ENCODE peak calls at places on chromosomes 2 and 18, in nine cellular contexts. One of them, this sample, is unnamed.
A peak's percentile ranks its signal among the peaks of the same experiment; 100 is the strongest.

GRCh38 chr2:57204364-57204763 is 842.2 kb upstream of the VRK2 start:
- DNase-seq in lung: no peak
- DNase-seq in GM23338: no peak
- DNase-seq in neural progenitor cell: peak; percentile 6
- DNase-seq in ascending aorta: no peak
- DNase-seq in adrenal gland: no peak
- DNase-seq in fibroblast of lung: no peak
- DNase-seq in RWPE2: no peak
- DNase-seq in BE2C: no peak
- DNase-seq in this sample: no peak

GRCh38 chr18:80112623-80113248 is 3.7 kb downstream of the ADNP2 start:
- DNase-seq in lung: no peak
- DNase-seq in GM23338: no peak
- DNase-seq in neural progenitor cell: no peak
- DNase-seq in ascending aorta: no peak
- DNase-seq in adrenal gland: no peak
- DNase-seq in fibroblast of lung: no peak
- DNase-seq in RWPE2: no peak
- DNase-seq in BE2C: no peak
- DNase-seq in this sample: no peak

GRCh38 chr2:236112466-236112865 is 55.7 kb downstream of the GBX2 start:
- DNase-seq in lung: no peak
- DNase-seq in GM23338: no peak
- DNase-seq in neural progenitor cell: no peak
- DNase-seq in ascending aorta: no peak
- DNase-seq in adrenal gland: no peak
- DNase-seq in fibroblast of lung: no peak
- DNase-seq in RWPE2: no peak
- DNase-seq in BE2C: no peak
- DNase-seq in this sample: no peak

GRCh38 chr2:203328735-203329549 is 748 bp downstream of the ABI2 start:
- DNase-seq in lung: peak; percentile 32
- DNase-seq in GM23338: peak; percentile 72
- DNase-seq in neural progenitor cell: peak; percentile 74
- DNase-seq in ascending aorta: peak; percentile 74
- DNase-seq in adrenal gland: peak; percentile 26
- DNase-seq in fibroblast of lung: peak; percentile 17
- DNase-seq in RWPE2: no peak
- DNase-seq in BE2C: peak; percentile 51
- DNase-seq in this sample: peak; percentile 71

GRCh38 chr2:66563473-66563872 is 128.5 kb downstream of the MEIS1 start:
- DNase-seq in lung: no peak
- DNase-seq in GM23338: no peak
- DNase-seq in neural progenitor cell: no peak
- DNase-seq in ascending aorta: no peak
- DNase-seq in adrenal gland: no peak
- DNase-seq in fibroblast of lung: no peak
- DNase-seq in RWPE2: no peak
- DNase-seq in BE2C: no peak
- DNase-seq in this sample: no peak

GRCh38 chr2:146748046-146748445 is 1096.8 kb upstream of the ACVR2A start:
- DNase-seq in lung: no peak
- DNase-seq in GM23338: no peak
- DNase-seq in neural progenitor cell: peak; percentile 13
- DNase-seq in ascending aorta: no peak
- DNase-seq in adrenal gland: no peak
- DNase-seq in fibroblast of lung: no peak
- DNase-seq in RWPE2: no peak
- DNase-seq in BE2C: no peak
- DNase-seq in this sample: no peak

GRCh38 chr2:74860079-74860478 is 26.2 kb downstream of the HK2 start:
- DNase-seq in lung: no peak
- DNase-seq in GM23338: no peak
- DNase-seq in neural progenitor cell: no peak
- DNase-seq in ascending aorta: no peak
- DNase-seq in adrenal gland: no peak
- DNase-seq in fibroblast of lung: no peak
- DNase-seq in RWPE2: no peak
- DNase-seq in BE2C: no peak
- DNase-seq in this sample: no peak

GRCh38 chr2:15107137-15107536 is 454.0 kb downstream of the NBAS start:
- DNase-seq in lung: no peak
- DNase-seq in GM23338: no peak
- DNase-seq in neural progenitor cell: no peak
- DNase-seq in ascending aorta: no peak
- DNase-seq in adrenal gland: no peak
- DNase-seq in fibroblast of lung: no peak
- DNase-seq in RWPE2: no peak
- DNase-seq in BE2C: no peak
- DNase-seq in this sample: no peak

GRCh38 chr2:2933421-2933820 is 444.2 kb downstream of the EIPR1 start:
- DNase-seq in lung: no peak
- DNase-seq in GM23338: no peak
- DNase-seq in neural progenitor cell: peak; percentile 88
- DNase-seq in ascending aorta: no peak
- DNase-seq in adrenal gland: no peak
- DNase-seq in fibroblast of lung: no peak
- DNase-seq in RWPE2: no peak
- DNase-seq in BE2C: peak; percentile 76
- DNase-seq in this sample: no peak

GRCh38 chr18:13521418-13521817 is 204.9 kb downstream of the FAM210A start:
- DNase-seq in lung: no peak
- DNase-seq in GM23338: no peak
- DNase-seq in neural progenitor cell: no peak
- DNase-seq in ascending aorta: peak; percentile 53
- DNase-seq in adrenal gland: no peak
- DNase-seq in fibroblast of lung: no peak
- DNase-seq in RWPE2: no peak
- DNase-seq in BE2C: no peak
- DNase-seq in this sample: no peak

GRCh38 chr2:217142649-217143266 is 282.9 kb upstream of the TNP1 start:
- DNase-seq in lung: no peak
- DNase-seq in GM23338: peak; percentile 75
- DNase-seq in neural progenitor cell: peak; percentile 41
- DNase-seq in ascending aorta: no peak
- DNase-seq in adrenal gland: no peak
- DNase-seq in fibroblast of lung: no peak
- DNase-seq in RWPE2: no peak
- DNase-seq in BE2C: peak; percentile 79
- DNase-seq in this sample: peak; percentile 77

GRCh38 chr2:101150306-101151140 is 659 bp downstream of the TBC1D8 start:
- DNase-seq in lung: no peak
- DNase-seq in GM23338: peak; percentile 57
- DNase-seq in neural progenitor cell: peak; percentile 66
- DNase-seq in ascending aorta: no peak
- DNase-seq in adrenal gland: peak; percentile 20
- DNase-seq in fibroblast of lung: no peak
- DNase-seq in RWPE2: no peak
- DNase-seq in BE2C: peak; percentile 25
- DNase-seq in this sample: peak; percentile 39

GRCh38 chr2:27309651-27310050 is 1.4 kb upstream of the UCN start:
- DNase-seq in lung: no peak
- DNase-seq in GM23338: no peak
- DNase-seq in neural progenitor cell: no peak
- DNase-seq in ascending aorta: no peak
- DNase-seq in adrenal gland: no peak
- DNase-seq in fibroblast of lung: no peak
- DNase-seq in RWPE2: no peak
- DNase-seq in BE2C: no peak
- DNase-seq in this sample: no peak

GRCh38 chr2:21038403-21039073 is 5.3 kb downstream of the APOB start:
- DNase-seq in lung: peak; percentile 39
- DNase-seq in GM23338: no peak
- DNase-seq in neural progenitor cell: no peak
- DNase-seq in ascending aorta: peak; percentile 71
- DNase-seq in adrenal gland: no peak
- DNase-seq in fibroblast of lung: peak; percentile 41
- DNase-seq in RWPE2: no peak
- DNase-seq in BE2C: no peak
- DNase-seq in this sample: no peak

GRCh38 chr2:101478561-101479001 is 3.7 kb upstream of the RFX8 start:
- DNase-seq in lung: no peak
- DNase-seq in GM23338: peak; percentile 46
- DNase-seq in neural progenitor cell: no peak
- DNase-seq in ascending aorta: no peak
- DNase-seq in adrenal gland: no peak
- DNase-seq in fibroblast of lung: peak; percentile 33
- DNase-seq in RWPE2: no peak
- DNase-seq in BE2C: no peak
- DNase-seq in this sample: no peak

GRCh38 chr18:49608892-49609291 is 47.0 kb downstream of the LIPG start:
- DNase-seq in lung: no peak
- DNase-seq in GM23338: no peak
- DNase-seq in neural progenitor cell: no peak
- DNase-seq in ascending aorta: no peak
- DNase-seq in adrenal gland: no peak
- DNase-seq in fibroblast of lung: no peak
- DNase-seq in RWPE2: no peak
- DNase-seq in BE2C: no peak
- DNase-seq in this sample: no peak

GRCh38 chr18:62182220-62182619 is 4.6 kb downstream of the PIGN start:
- DNase-seq in lung: no peak
- DNase-seq in GM23338: no peak
- DNase-seq in neural progenitor cell: no peak
- DNase-seq in ascending aorta: no peak
- DNase-seq in adrenal gland: no peak
- DNase-seq in fibroblast of lung: no peak
- DNase-seq in RWPE2: no peak
- DNase-seq in BE2C: no peak
- DNase-seq in this sample: no peak

GRCh38 chr18:62189208-62189607 is 2.2 kb downstream of the RELCH start:
- DNase-seq in lung: no peak
- DNase-seq in GM23338: no peak
- DNase-seq in neural progenitor cell: no peak
- DNase-seq in ascending aorta: no peak
- DNase-seq in adrenal gland: no peak
- DNase-seq in fibroblast of lung: no peak
- DNase-seq in RWPE2: no peak
- DNase-seq in BE2C: no peak
- DNase-seq in this sample: no peak

GRCh38 chr18:62186656-62187542 is at the start of the genes PIGN and RELCH:
- DNase-seq in lung: peak; percentile 98
- DNase-seq in GM23338: peak; percentile 100
- DNase-seq in neural progenitor cell: peak; percentile 99
- DNase-seq in ascending aorta: peak; percentile 99
- DNase-seq in adrenal gland: peak; percentile 99
- DNase-seq in fibroblast of lung: peak; percentile 99
- DNase-seq in RWPE2: peak; percentile 94
- DNase-seq in BE2C: peak; percentile 87
- DNase-seq in this sample: peak; percentile 98

GRCh38 chr18:62183578-62184195 is 3.2 kb downstream of the PIGN start:
- DNase-seq in lung: peak; percentile 31
- DNase-seq in GM23338: peak; percentile 71
- DNase-seq in neural progenitor cell: peak; percentile 60
- DNase-seq in ascending aorta: no peak
- DNase-seq in adrenal gland: no peak
- DNase-seq in fibroblast of lung: peak; percentile 77
- DNase-seq in RWPE2: no peak
- DNase-seq in BE2C: peak; percentile 11
- DNase-seq in this sample: peak; percentile 55

GRCh38 chr18:62187543-62188378 is 706 bp downstream of the RELCH start:
- DNase-seq in lung: peak; percentile 32
- DNase-seq in GM23338: peak; percentile 68
- DNase-seq in neural progenitor cell: peak; percentile 64
- DNase-seq in ascending aorta: peak; percentile 65
- DNase-seq in adrenal gland: peak; percentile 29
- DNase-seq in fibroblast of lung: peak; percentile 21
- DNase-seq in RWPE2: peak; percentile 38
- DNase-seq in BE2C: peak; percentile 9
- DNase-seq in this sample: peak; percentile 46
- H3K4me1 ChIP-seq in lung: peaks cover 5% of the 10 kb centered on the region
- H3K4me1 ChIP-seq in GM23338: peaks cover 16% of the 10 kb centered on the region
- H3K4me1 ChIP-seq in neural progenitor cell: peaks cover 20% of the 10 kb centered on the region
- H3K4me1 ChIP-seq in ascending aorta: no peaks in the 10 kb centered on the region
- H3K4me1 ChIP-seq in adrenal gland: peaks cover 54% of the 10 kb centered on the region
- H3K4me1 ChIP-seq in fibroblast of lung: no peaks in the 10 kb centered on the region
- H3K4me1 ChIP-seq in RWPE2: peaks cover 12% of the 10 kb centered on the region
- H3K4me1 ChIP-seq in BE2C: no peaks in the 10 kb centered on the region
- H3K4me1 ChIP-seq in this sample: peaks cover 24% of the 10 kb centered on the region

DNA sequence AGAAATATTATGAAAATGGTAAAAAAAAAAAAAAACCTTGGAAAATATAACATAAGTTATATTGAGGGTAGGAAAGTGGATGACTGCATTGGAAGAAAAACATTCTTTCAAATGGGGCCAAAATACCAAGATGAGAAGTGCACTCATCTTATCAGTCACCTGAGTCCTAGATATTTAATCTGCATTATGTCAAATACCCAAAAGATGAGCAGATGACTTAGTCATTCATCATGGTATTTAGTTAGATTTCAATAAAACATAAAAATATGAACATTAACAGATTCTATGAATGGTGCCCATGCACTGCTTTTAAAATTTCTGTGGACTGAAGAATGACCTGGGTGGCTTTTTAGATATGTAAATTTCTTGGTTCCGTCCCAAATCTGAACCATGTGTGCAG is 56.9 kb downstream of the HNMT start:
- DNase-seq in lung: no peak
- DNase-seq in GM23338: no peak
- DNase-seq in neural progenitor cell: no peak
- DNase-seq in ascending aorta: no peak
- DNase-seq in adrenal gland: no peak
- DNase-seq in fibroblast of lung: no peak
- DNase-seq in RWPE2: no peak
- DNase-seq in BE2C: no peak
- DNase-seq in this sample: no peak
- H3K27me3 ChIP-seq in lung: no peaks in the 10 kb centered on the region
- H3K27me3 ChIP-seq in GM23338: no peaks in the 10 kb centered on the region
- H3K27me3 ChIP-seq in neural progenitor cell: no peaks in the 10 kb centered on the region
- H3K27me3 ChIP-seq in ascending aorta: no peaks in the 10 kb centered on the region
- H3K27me3 ChIP-seq in adrenal gland: no peaks in the 10 kb centered on the region
- H3K27me3 ChIP-seq in fibroblast of lung: no peaks in the 10 kb centered on the region
- H3K27me3 ChIP-seq in RWPE2: no peaks in the 10 kb centered on the region
- H3K27me3 ChIP-seq in BE2C: no peaks in the 10 kb centered on the region
- H3K27me3 ChIP-seq in this sample: no peaks in the 10 kb centered on the region

GRCh38 chr2:9071032-9071431 is 67.5 kb upstream of the MBOAT2 start:
- DNase-seq in lung: no peak
- DNase-seq in GM23338: no peak
- DNase-seq in neural progenitor cell: no peak
- DNase-seq in ascending aorta: no peak
- DNase-seq in adrenal gland: no peak
- DNase-seq in fibroblast of lung: peak; percentile 26
- DNase-seq in RWPE2: peak; percentile 89
- DNase-seq in BE2C: no peak
- DNase-seq in this sample: no peak
- H3K4me3 ChIP-seq in lung: no peak overlapping the region
- H3K4me3 ChIP-seq in GM23338: no peak overlapping the region
- H3K4me3 ChIP-seq in neural progenitor cell: no peak overlapping the region
- H3K4me3 ChIP-seq in ascending aorta: no peak overlapping the region
- H3K4me3 ChIP-seq in adrenal gland: no peak overlapping the region
- H3K4me3 ChIP-seq in fibroblast of lung: no peak overlapping the region
- H3K4me3 ChIP-seq in RWPE2: no peak overlapping the region
- H3K4me3 ChIP-seq in BE2C: no peak overlapping the region
- H3K4me3 ChIP-seq in this sample: no peak overlapping the region

DNA sequence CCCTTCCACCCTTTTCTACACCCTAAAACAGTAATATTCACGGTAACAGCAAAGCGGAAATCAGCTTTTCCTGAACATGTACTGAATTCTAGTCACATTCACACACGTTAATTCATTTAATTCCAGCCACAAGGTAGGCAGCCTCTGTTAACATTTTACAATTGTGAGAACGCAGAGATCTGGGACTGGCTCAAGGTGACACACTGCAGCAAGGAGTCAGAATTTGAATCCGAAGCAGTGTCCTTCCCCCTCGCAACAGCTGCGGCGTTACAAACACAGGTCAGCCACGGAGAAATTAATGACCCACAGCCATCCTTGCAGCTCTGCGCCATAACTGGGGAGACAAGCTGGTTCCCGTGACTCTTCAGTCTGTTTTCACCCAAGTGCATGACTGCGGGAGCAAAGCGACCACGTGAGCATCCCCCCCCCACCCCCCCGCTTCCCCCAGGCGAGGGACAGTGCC is 775 bp upstream of the SLC20A1 start:
- DNase-seq in lung: no peak
- DNase-seq in GM23338: no peak
- DNase-seq in neural progenitor cell: no peak
- DNase-seq in ascending aorta: no peak
- DNase-seq in adrenal gland: no peak
- DNase-seq in fibroblast of lung: no peak
- DNase-seq in RWPE2: no peak
- DNase-seq in BE2C: no peak
- DNase-seq in this sample: peak; percentile 6
- H3K4me1 ChIP-seq in lung: peaks cover 8% of the 10 kb centered on the region
- H3K4me1 ChIP-seq in GM23338: peaks cover 31% of the 10 kb centered on the region
- H3K4me1 ChIP-seq in neural progenitor cell: peaks cover 26% of the 10 kb centered on the region
- H3K4me1 ChIP-seq in ascending aorta: no peaks in the 10 kb centered on the region
- H3K4me1 ChIP-seq in adrenal gland: peaks cover 37% of the 10 kb centered on the region
- H3K4me1 ChIP-seq in fibroblast of lung: peaks cover 37% of the 10 kb centered on the region
- H3K4me1 ChIP-seq in RWPE2: peaks cover 55% of the 10 kb centered on the region
- H3K4me1 ChIP-seq in BE2C: peaks cover 4% of the 10 kb centered on the region
- H3K4me1 ChIP-seq in this sample: peaks cover 20% of the 10 kb centered on the region